ENCODE peak calls at places on chromosome 11, in six cellular contexts. T is H9, O is BE2C, H is neural progenitor cell, M is GM13977, J is AG09309. U is an unnamed sample.

GRCh38 chr11:130249371-130249770 is 65.3 kb downstream of the ZBTB44 start:
- DNase-seq in T (no peak), O (no peak), H (no peak), M (no peak), J (no peak), U (no peak)

GRCh38 chr11:34266987-34267386 is 90.8 kb downstream of the ABTB2 start:
- DNase-seq in T (no peak), O (no peak), H (no peak), M (no peak), J (no peak), U (peak)

GRCh38 chr11:23502821-23503220 is 642.5 kb upstream of the CCDC179 start:
- DNase-seq in T (no peak), O (no peak), H (no peak), M (no peak), J (no peak), U (no peak)

GRCh38 chr11:122809861-122810260 is 28.4 kb upstream of the CRTAM start:
- DNase-seq in T (no peak), O (no peak), H (no peak), M (no peak), J (no peak), U (no peak)

GRCh38 chr11:12731841-12732336 is 57.7 kb downstream of the TEAD1 start:
- DNase-seq in T (no peak), O (no peak), H (no peak), M (no peak), J (peak), U (peak)

GRCh38 chr11:64007629-64008282 is 21.5 kb downstream of the OTUB1 start:
- DNase-seq in T (peak), O (peak), H (peak), M (peak), J (no peak), U (peak)

GRCh38 chr11:83000381-83000780 is 71.3 kb downstream of the RAB30 start:
- DNase-seq in T (no peak), O (no peak), H (no peak), M (no peak), J (no peak), U (no peak)

GRCh38 chr11:76662656-76663460 is 7.7 kb downstream of the LRRC32 start:
- DNase-seq in T (no peak), O (no peak), H (no peak), M (no peak), J (no peak), U (no peak)

GRCh38 chr11:47269002-47269828 is 718 bp upstream of the MADD start:
- DNase-seq in T (peak), O (peak), H (peak), M (peak), J (peak), U (peak)

GRCh38 chr11:87878373-87878779 is 296.9 kb downstream of the RAB38 start:
- DNase-seq in T (no peak), O (no peak), H (peak), M (peak), J (peak), U (peak)

GRCh38 chr11:12235945-12236743 is 125.8 kb downstream of the MICAL2 start:
- DNase-seq in T (no peak), O (no peak), H (peak), M (peak), J (peak), U (peak)

GRCh38 chr11:46633291-46634217 is 16.2 kb downstream of the ATG13 start:
- DNase-seq in T (no peak), O (no peak), H (no peak), M (no peak), J (no peak), U (no peak)

GRCh38 chr11:109432105-109432504 is 10.1 kb downstream of the C11orf87 start:
- DNase-seq in T (no peak), O (no peak), H (no peak), M (no peak), J (no peak), U (peak)

GRCh38 chr11:30585067-30585891 is 874 bp downstream of the MPPED2 start:
- DNase-seq in T (peak), O (no peak), H (peak), M (peak), J (no peak), U (no peak)

GRCh38 chr11:74687237-74688005 is 43.8 kb downstream of the CHRDL2 start:
- DNase-seq in T (no peak), O (no peak), H (no peak), M (no peak), J (no peak), U (peak)

GRCh38 chr11:96070453-96070852 is 146.5 kb upstream of the MTMR2 start:
- DNase-seq in T (no peak), O (no peak), H (no peak), M (no peak), J (no peak), U (no peak)

GRCh38 chr11:19705936-19706335 is 6.7 kb upstream of the NAV2 start:
- DNase-seq in T (no peak), O (no peak), H (no peak), M (no peak), J (no peak), U (no peak)

GRCh38 chr11:90465553-90465952 is 242.7 kb upstream of the CHORDC1 start:
- DNase-seq in T (no peak), O (no peak), H (no peak), M (no peak), J (no peak), U (no peak)

GRCh38 chr11:2295971-2296912 is 5.5 kb downstream of the C11orf21 start:
- DNase-seq in T (peak), O (no peak), H (no peak), M (no peak), J (no peak), U (no peak)

GRCh38 chr11:63907063-63907462 is 9.9 kb downstream of the RCOR2 start:
- DNase-seq in T (no peak), O (no peak), H (no peak), M (no peak), J (no peak), U (no peak)

GRCh38 chr11:128342511-128343133 is 244.7 kb downstream of the ETS1 start:
- DNase-seq in T (no peak), O (no peak), H (no peak), M (peak), J (peak), U (peak)

GRCh38 chr11:18745251-18745650 is 19.3 kb upstream of the IGSF22 start:
- DNase-seq in T (no peak), O (no peak), H (no peak), M (no peak), J (no peak), U (no peak)

GRCh38 chr11:121634273-121634672 is 181.5 kb upstream of the SORL1-AS1 start:
- DNase-seq in T (no peak), O (no peak), H (no peak), M (no peak), J (no peak), U (no peak)

GRCh38 chr11:74671520-74672196 is 59.6 kb downstream of the CHRDL2 start:
- DNase-seq in T (no peak), O (no peak), H (no peak), M (no peak), J (no peak), U (peak)

GRCh38 chr11:117076941-117077659 is 21.1 kb downstream of the SIK3 start:
- DNase-seq in T (no peak), O (no peak), H (no peak), M (no peak), J (no peak), U (no peak)

GRCh38 chr11:18455686-18456372 is at the start of gene LDHAL6A:
- DNase-seq in T (peak), O (peak), H (no peak), M (peak), J (no peak), U (no peak)

GRCh38 chr11:7513210-7514098 is at the start of gene PPFIBP2:
- DNase-seq in T (peak), O (peak), H (peak), M (peak), J (no peak), U (peak)

GRCh38 chr11:19110290-19110689 is 6.7 kb upstream of the ZDHHC13 start:
- DNase-seq in T (no peak), O (no peak), H (peak), M (no peak), J (no peak), U (no peak)

GRCh38 chr11:102666331-102666957 is 39.1 kb downstream of the MMP27 start:
- DNase-seq in T (no peak), O (peak), H (peak), M (peak), J (peak), U (peak)

GRCh38 chr11:11239959-11240358 is 113.1 kb downstream of the CSNK2A3 start:
- DNase-seq in T (no peak), O (no peak), H (no peak), M (no peak), J (no peak), U (no peak)

GRCh38 chr11:15346907-15347306 is 232.2 kb downstream of the INSC start:
- DNase-seq in T (no peak), O (no peak), H (no peak), M (no peak), J (no peak), U (no peak)

GRCh38 chr11:35461917-35462316 is 42.6 kb upstream of the SLC1A2 start:
- DNase-seq in T (no peak), O (no peak), H (no peak), M (no peak), J (no peak), U (no peak)

GRCh38 chr11:35466058-35466457 is 46.7 kb upstream of the SLC1A2 start:
- DNase-seq in T (no peak), O (no peak), H (no peak), M (no peak), J (no peak), U (no peak)

GRCh38 chr11:35463211-35463810 is 44.0 kb upstream of the SLC1A2 start:
- DNase-seq in T (no peak), O (no peak), H (no peak), M (no peak), J (no peak), U (no peak)

GRCh38 chr11:35458846-35459245 is 39.5 kb upstream of the SLC1A2 start:
- DNase-seq in T (no peak), O (no peak), H (no peak), M (no peak), J (peak), U (no peak)

DNA sequence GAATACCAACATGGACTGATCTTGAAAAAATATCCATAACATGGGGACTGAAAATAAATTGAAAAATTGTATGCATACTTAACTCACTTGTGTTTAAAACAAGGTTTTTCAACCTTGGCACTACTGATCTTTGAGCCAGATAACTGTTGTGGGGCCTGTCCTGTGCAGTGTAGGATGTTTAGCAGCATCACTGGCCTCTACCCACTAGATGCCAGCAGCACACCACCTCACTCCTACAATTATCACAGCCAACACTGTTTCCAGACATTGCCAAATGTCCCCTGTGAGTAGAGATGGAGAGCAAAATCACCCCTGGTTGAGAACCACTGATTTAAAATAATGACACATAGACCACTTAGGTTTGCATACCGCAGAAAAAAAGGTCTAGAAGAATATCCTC is 45.0 kb upstream of the SLC1A2 start:
- DNase-seq in T (no peak), O (no peak), H (peak), M (no peak), J (no peak), U (peak)
- TF ChIP-seq CTCF in T (peak), O (no peak), H (peak), M (no peak), J (peak), U (peak)

GRCh38 chr11:132908017-132908810 is 624.1 kb downstream of the OPCML start:
- DNase-seq in T (no peak), O (no peak), H (no peak), M (no peak), J (no peak), U (no peak)

GRCh38 chr11:132913295-132913694 is 619.0 kb downstream of the OPCML start:
- DNase-seq in T (no peak), O (no peak), H (no peak), M (no peak), J (no peak), U (no peak)

GRCh38 chr11:132909016-132909606 is 623.2 kb downstream of the OPCML start:
- DNase-seq in T (no peak), O (no peak), H (no peak), M (no peak), J (no peak), U (no peak)

GRCh38 chr11:132911186-132911585 is 621.1 kb downstream of the OPCML start:
- DNase-seq in T (no peak), O (no peak), H (no peak), M (no peak), J (no peak), U (peak)

GRCh38 chr11:132910016-132910760 is 622.1 kb downstream of the OPCML start:
- DNase-seq in T (no peak), O (no peak), H (peak), M (no peak), J (no peak), U (no peak)
- TF ChIP-seq CTCF in T (no peak), O (no peak), H (no peak), M (no peak), J (no peak), U (no peak)

DNA sequence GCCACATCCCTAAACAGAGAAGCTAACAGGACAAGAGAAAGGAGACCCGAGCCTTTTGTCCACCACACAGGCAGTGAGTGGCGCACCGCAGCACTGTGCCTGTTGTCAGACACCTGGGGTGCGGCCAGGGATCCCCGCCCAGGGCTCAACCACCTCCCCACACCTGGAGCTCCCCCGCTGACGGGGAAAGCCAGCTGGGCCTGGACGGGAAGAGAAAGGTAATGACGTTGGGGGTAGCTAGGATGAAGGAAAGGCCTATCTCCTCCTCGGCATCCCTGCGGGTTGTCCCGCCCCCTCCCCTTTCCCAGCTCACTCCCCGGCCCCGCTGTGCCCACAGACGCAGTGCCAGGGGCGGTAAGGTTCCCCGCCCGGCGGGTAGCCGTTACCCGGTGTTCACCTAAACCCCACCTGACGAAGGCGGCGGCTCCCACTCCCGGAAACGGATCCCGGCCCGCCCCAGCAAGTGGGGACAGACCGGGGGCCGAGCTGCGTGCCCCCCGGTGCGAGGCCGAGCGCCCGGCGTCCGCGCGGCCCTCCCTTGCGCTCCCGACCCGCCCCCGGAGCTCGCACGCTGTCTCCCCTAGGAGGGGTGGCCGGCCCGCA is 507 bp downstream of the HYOU1 start:
- DNase-seq in T (peak), O (peak), H (peak), M (peak), J (no peak), U (no peak)
- TF ChIP-seq CTCF in T (no peak), O (no peak), H (no peak), M (no peak), J (no peak), U (no peak)

GRCh38 chr11:101003468-101003867 is 126.1 kb downstream of the PGR start:
- DNase-seq in T (peak), O (peak), H (no peak), M (no peak), J (no peak), U (no peak)
- TF ChIP-seq CTCF in T (peak), O (peak), H (peak), M (no peak), J (peak), U (no peak)

DNA sequence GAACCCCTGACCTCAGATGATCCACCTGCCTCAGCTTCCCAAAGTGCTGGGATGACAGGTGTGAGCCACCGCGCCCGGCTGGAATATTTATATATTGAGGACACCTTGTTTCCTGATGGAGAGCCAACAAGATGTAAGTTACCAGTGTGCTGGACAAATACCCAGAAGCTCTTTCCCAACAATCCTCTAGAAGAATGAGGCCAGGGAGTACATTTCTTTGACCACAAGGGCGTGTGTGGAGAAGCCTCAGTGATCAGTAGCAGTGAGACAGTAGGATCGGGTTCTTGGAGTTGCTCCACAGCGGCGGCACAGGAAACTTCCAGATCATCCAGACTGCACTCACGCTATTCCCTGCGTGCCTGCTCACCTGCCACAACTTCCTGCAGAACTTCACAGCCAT is 10.3 kb upstream of the POLA2 start:
- DNase-seq in T (no peak), O (no peak), H (no peak), M (no peak), J (peak), U (no peak)
- TF ChIP-seq CTCF in T (no peak), O (no peak), H (no peak), M (no peak), J (no peak), U (no peak)

GRCh38 chr11:16359369-16359768 is 3.0 kb upstream of the SOX6 start:
- DNase-seq in T (no peak), O (no peak), H (no peak), M (no peak), J (no peak), U (no peak)

GRCh38 chr11:16357776-16358175 is 1.4 kb upstream of the SOX6 start:
- DNase-seq in T (no peak), O (no peak), H (no peak), M (no peak), J (no peak), U (no peak)

GRCh38 chr11:16356751-16357365 is 512 bp upstream of the SOX6 start:
- DNase-seq in T (no peak), O (no peak), H (no peak), M (no peak), J (no peak), U (peak)

GRCh38 chr11:16358726-16359125 is 2.4 kb upstream of the SOX6 start:
- DNase-seq in T (no peak), O (no peak), H (no peak), M (no peak), J (no peak), U (no peak)

GRCh38 chr11:16356057-16356750 is at the start of gene SOX6:
- DNase-seq in T (no peak), O (no peak), H (peak), M (no peak), J (no peak), U (peak)
- TF ChIP-seq CTCF in T (no peak), O (no peak), H (no peak), M (no peak), J (no peak), U (no peak)

GRCh38 chr11:13772223-13773046 is 104.0 kb downstream of the FAR1 start:
- DNase-seq in T (no peak), O (no peak), H (peak), M (peak), J (peak), U (peak)

GRCh38 chr11:13778345-13778744 is 109.9 kb downstream of the FAR1 start:
- DNase-seq in T (no peak), O (no peak), H (no peak), M (no peak), J (no peak), U (no peak)

GRCh38 chr11:13775471-13775870 is 107.0 kb downstream of the FAR1 start:
- DNase-seq in T (no peak), O (no peak), H (no peak), M (no peak), J (no peak), U (no peak)

GRCh38 chr11:13777341-13777985 is 109.0 kb downstream of the FAR1 start:
- DNase-seq in T (peak), O (no peak), H (peak), M (no peak), J (no peak), U (no peak)

DNA sequence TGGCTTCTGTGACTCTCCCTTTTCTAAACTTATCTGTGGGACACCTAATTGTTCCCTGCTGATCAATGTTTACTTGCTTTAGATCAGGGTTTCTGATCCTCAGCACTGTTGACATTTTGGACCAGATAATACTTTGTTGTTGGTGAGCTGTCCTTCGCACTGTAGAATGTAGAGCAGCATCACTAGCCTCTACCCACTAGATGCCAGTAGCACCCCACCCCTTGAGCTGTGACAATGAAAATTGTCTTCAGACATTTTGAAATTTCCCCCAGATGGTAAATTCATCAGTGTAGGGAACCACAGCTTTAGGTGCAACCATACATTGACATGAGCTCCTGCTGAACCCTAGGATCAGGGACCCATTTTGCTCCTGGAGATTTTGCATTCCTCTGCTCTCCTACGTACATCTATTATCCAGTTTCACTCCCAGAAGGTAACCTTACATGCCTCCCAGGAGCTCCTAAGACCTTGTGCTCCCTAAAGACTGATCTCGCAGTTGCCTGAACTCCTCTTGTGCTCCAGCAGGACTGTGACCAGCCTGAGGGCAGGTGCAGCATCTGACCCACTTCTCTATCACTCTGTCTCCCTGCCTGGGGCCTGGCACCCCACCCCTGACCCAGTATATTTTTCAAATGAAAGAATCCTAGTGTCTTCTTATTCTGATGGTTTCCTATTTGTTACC is 107.8 kb downstream of the FAR1 start:
- DNase-seq in T (peak), O (no peak), H (peak), M (no peak), J (no peak), U (no peak)
- TF ChIP-seq CTCF in T (peak), O (no peak), H (peak), M (no peak), J (peak), U (no peak)